ENCODE peak calls at places on chromosomes 1 and 21, in six cellular contexts. M is GM20000, I is psoas muscle, H is ACHN, S is hippocampal formation, N is HCEC 1CT. D is an unnamed sample.
A peak's percentile ranks its signal among the peaks of the same experiment; 100 is the strongest.

GRCh38 chr1:92708368-92708950 is 76.4 kb downstream of the EVI5 start:
- DNase-seq in M (no peak), I (no peak), S (no peak), N (no peak), H (no peak), D (no peak)

GRCh38 chr1:29417558-29417858 is 181.2 kb downstream of the PTPRU start:
- DNase-seq in N (no peak), S (no peak), H (no peak), M (no peak), I (no peak), D (no peak)

GRCh38 chr1:229070168-229070567 is 200.7 kb upstream of the RAB4A start:
- DNase-seq in I (peak; percentile 74), M (no peak), S (peak; percentile 59), N (no peak), H (peak; percentile 63), D (peak; percentile 49)

GRCh38 chr1:221439734-221440436 is 302.0 kb downstream of the DUSP10 start:
- DNase-seq in M (no peak), H (peak; percentile 99), S (no peak), N (peak; percentile 97), I (no peak), D (no peak)

GRCh38 chr1:26959270-26959669 is 998 bp downstream of the KDF1 start:
- DNase-seq in H (no peak), S (no peak), I (no peak), N (no peak), M (no peak), D (no peak)

GRCh38 chr21:46603228-46603627 is 1.7 kb downstream of the S100B start:
- DNase-seq in H (no peak), N (no peak), I (no peak), M (no peak), S (peak; percentile 34), D (peak; percentile 49)

GRCh38 chr1:203276408-203276807 is 28.9 kb upstream of the BTG2 start:
- DNase-seq in I (no peak), M (no peak), H (no peak), S (no peak), N (no peak), D (no peak)

GRCh38 chr1:87765686-87766085 is 437.0 kb downstream of the LMO4 start:
- DNase-seq in I (no peak), H (no peak), N (peak; percentile 60), S (no peak), M (no peak), D (no peak)

GRCh38 chr1:231872461-231872910 is 245.9 kb downstream of the DISC1 start:
- DNase-seq in M (no peak), S (no peak), N (peak; percentile 18), I (no peak), H (peak; percentile 5), D (no peak)

GRCh38 chr1:89608627-89609338 is 24.1 kb upstream of the LRRC8C start:
- DNase-seq in N (no peak), M (no peak), H (no peak), S (no peak), I (no peak), D (no peak)

GRCh38 chr21:45883090-45883489 is 98.5 kb upstream of the COL6A1 start:
- DNase-seq in N (no peak), M (no peak), H (no peak), S (no peak), I (no peak), D (no peak)

GRCh38 chr1:233671286-233671685 is 57.4 kb downstream of the KCNK1 start:
- DNase-seq in N (no peak), I (no peak), H (no peak), M (no peak), S (no peak), D (peak; percentile 6)

GRCh38 chr1:209772116-209772515 is 12.2 kb downstream of the C1orf74 start:
- DNase-seq in M (no peak), H (no peak), I (no peak), N (no peak), S (no peak), D (no peak)

GRCh38 chr1:234616644-234617043 is 6.7 kb upstream of the IRF2BP2 start:
- DNase-seq in M (no peak), I (no peak), S (no peak), N (no peak), H (no peak), D (no peak)

GRCh38 chr1:51284487-51284954 is 45.8 kb downstream of the TTC39A start:
- DNase-seq in H (no peak), I (no peak), M (peak; percentile 57), S (no peak), N (no peak), D (no peak)

GRCh38 chr1:119358661-119359060 is 9.9 kb upstream of the HAO2 start:
- DNase-seq in I (no peak), H (no peak), N (peak; percentile 19), S (no peak), M (no peak), D (no peak)

GRCh38 chr21:44300262-44300959 is 558 bp downstream of the PFKL start:
- DNase-seq in N (peak; percentile 54), M (peak; percentile 91), H (peak; percentile 47), I (peak; percentile 78), S (peak; percentile 39), D (peak; percentile 79)

GRCh38 chr1:109959974-109960744 is 24.4 kb upstream of the AHCYL1 start:
- DNase-seq in H (peak; percentile 22), N (peak; percentile 87), M (no peak), I (no peak), S (no peak), D (no peak)

GRCh38 chr1:27960762-27961645 is 1.2 kb downstream of the XKR8 start:
- DNase-seq in S (no peak), H (peak; percentile 29), M (no peak), N (no peak), I (no peak), D (peak; percentile 45)

GRCh38 chr1:202210370-202210769 is 16.8 kb downstream of the LGR6 start:
- DNase-seq in M (no peak), N (no peak), H (no peak), S (no peak), I (no peak), D (no peak)

GRCh38 chr1:29504266-29504665 is 267.9 kb downstream of the PTPRU start:
- DNase-seq in H (no peak), S (no peak), I (no peak), N (no peak), M (no peak), D (no peak)

GRCh38 chr21:32814528-32814927 is 43.0 kb upstream of the PAXBP1 start:
- DNase-seq in H (no peak), M (no peak), I (no peak), S (no peak), N (no peak), D (no peak)

GRCh38 chr1:31354266-31354665 is 18.6 kb downstream of the FABP3 start:
- DNase-seq in H (no peak), I (no peak), M (no peak), N (peak; percentile 12), S (no peak), D (no peak)

GRCh38 chr1:25649505-25650218 is 33.1 kb downstream of the MAN1C1 start:
- DNase-seq in N (no peak), S (no peak), H (no peak), M (no peak), I (no peak), D (no peak)

GRCh38 chr1:102191723-102192122 is 195.0 kb upstream of the OLFM3 start:
- DNase-seq in H (peak; percentile 57), S (no peak), N (no peak), M (peak; percentile 6), I (no peak), D (no peak)

GRCh38 chr1:225519166-225519863 is 91.5 kb upstream of the LBR start:
- DNase-seq in S (peak; percentile 7), N (peak; percentile 41), M (no peak), I (no peak), H (no peak), D (no peak)

GRCh38 chr1:108590947-108591346 is 31.0 kb downstream of the EEIG2 start:
- DNase-seq in N (peak; percentile 96), I (no peak), H (no peak), M (no peak), S (no peak), D (no peak)

GRCh38 chr21:34979383-34979782 is 69.7 kb downstream of the RUNX1 start:
- DNase-seq in S (no peak), M (no peak), I (no peak), N (no peak), H (no peak), D (no peak)

GRCh38 chr1:66294692-66295384 is 239.1 kb upstream of the SGIP1 start:
- DNase-seq in I (no peak), H (peak; percentile 30), S (no peak), N (peak; percentile 45), M (no peak), D (no peak)